ENCODE peak calls at places on chromosomes 13 and 19, in eight cellular contexts. D is PC-3, C is colonic mucosa, T is neuronal stem cell, S is astrocyte, R is cardiac muscle cell, U is thoracic aorta, N is SK-N-MC. L is an unnamed sample.

GRCh38 chr13:111168116-111168515 is 53.0 kb downstream of the ARHGEF7 start:
- DNase-seq in D (no peak), C (no peak), T (no peak), S (no peak), R (no peak), U (no peak), N (no peak), L (no peak)

GRCh38 chr13:80469841-80470378 is 129.0 kb upstream of the SPRY2 start:
- DNase-seq in D (peak; percentile 72), C (peak; percentile 25), T (no peak), S (peak; percentile 78), R (no peak), U (peak; percentile 42), N (no peak), L (peak; percentile 84)

GRCh38 chr19:10892256-10892655 is 20.9 kb downstream of the CARM1 start:
- DNase-seq in D (no peak), C (no peak), T (no peak), S (no peak), R (no peak), U (no peak), N (no peak), L (no peak)

GRCh38 chr13:44978328-44978727 is 10.9 kb downstream of the NUFIP1 start:
- DNase-seq in D (no peak), C (no peak), T (no peak), S (no peak), R (no peak), U (no peak), N (no peak), L (no peak)

GRCh38 chr19:58227964-58228583 is 640 bp upstream of the ZNF544 start:
- DNase-seq in D (no peak), C (no peak), T (peak; percentile 29), S (peak; percentile 8), R (peak; percentile 19), U (no peak), N (no peak), L (peak; percentile 26)

GRCh38 chr19:3224346-3225325 is at the start of gene CELF5:
- DNase-seq in D (peak; percentile 30), C (peak; percentile 40), T (peak; percentile 67), S (no peak), R (peak; percentile 81), U (no peak), N (no peak), L (peak; percentile 46)

GRCh38 chr13:49315036-49315565 is 67.4 kb downstream of the CDADC1 start:
- DNase-seq in D (no peak), C (no peak), T (no peak), S (peak; percentile 32), R (no peak), U (no peak), N (no peak), L (no peak)

GRCh38 chr13:24328145-24328544 is 18.8 kb downstream of the C1QTNF9 start:
- DNase-seq in D (no peak), C (no peak), T (no peak), S (no peak), R (peak; percentile 3), U (no peak), N (no peak), L (no peak)

GRCh38 chr19:58558066-58558622 is at the start of gene UBE2M:
- DNase-seq in D (no peak), C (peak; percentile 59), T (no peak), S (peak; percentile 31), R (peak; percentile 68), U (no peak), N (no peak), L (no peak)

GRCh38 chr13:74145249-74145970 is 11.2 kb upstream of the KLF12 start:
- DNase-seq in D (no peak), C (no peak), T (no peak), S (peak; percentile 79), R (no peak), U (no peak), N (no peak), L (no peak)

GRCh38 chr19:5354403-5354802 is 13.8 kb upstream of the PTPRS start:
- DNase-seq in D (peak; percentile 29), C (no peak), T (no peak), S (no peak), R (no peak), U (no peak), N (no peak), L (no peak)

DNA sequence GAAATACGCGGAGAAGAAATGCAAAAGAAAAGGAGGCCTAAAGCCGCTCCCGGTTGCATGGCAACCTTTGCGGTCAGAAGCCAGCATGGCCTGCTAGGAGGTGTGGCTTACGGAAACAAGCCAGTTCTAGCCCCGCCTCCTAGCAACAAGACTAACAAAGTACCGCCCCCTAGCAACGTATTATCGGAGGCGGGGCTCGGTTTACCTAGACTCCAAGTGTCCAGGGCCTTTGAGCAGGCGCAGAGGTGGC is 438 bp upstream of the CYTH2 start:
- DNase-seq in D (no peak), C (no peak), T (no peak), S (no peak), R (no peak), U (no peak), N (no peak), L (no peak)
- H3K27ac ChIP-seq in D (peak overlapping the region; percentile 7), C (peak overlapping the region; percentile 95), T (peak overlapping the region; percentile 91), S (peak overlapping the region; percentile 56), R (peak overlapping the region; percentile 50), U (peak overlapping the region; percentile 23), N (peak overlapping the region; percentile 82), L (no peak overlapping the region)

GRCh38 chr13:103030776-103031175 is 35.4 kb downstream of the SLC10A2 start:
- DNase-seq in D (no peak), C (no peak), T (no peak), S (no peak), R (no peak), U (no peak), N (no peak), L (no peak)

GRCh38 chr13:103033999-103034398 is 32.2 kb downstream of the SLC10A2 start:
- DNase-seq in D (no peak), C (no peak), T (no peak), S (no peak), R (no peak), U (no peak), N (no peak), L (no peak)

GRCh38 chr13:103029798-103030197 is 36.4 kb downstream of the SLC10A2 start:
- DNase-seq in D (no peak), C (no peak), T (no peak), S (no peak), R (no peak), U (no peak), N (no peak), L (no peak)

GRCh38 chr13:103036268-103036667 is 29.9 kb downstream of the SLC10A2 start:
- DNase-seq in D (peak; percentile 6), C (no peak), T (no peak), S (no peak), R (no peak), U (no peak), N (no peak), L (no peak)

GRCh38 chr13:103031332-103031873 is 34.8 kb downstream of the SLC10A2 start:
- DNase-seq in D (no peak), C (no peak), T (no peak), S (no peak), R (no peak), U (no peak), N (no peak), L (no peak)
- H3K27ac ChIP-seq in D (no peak overlapping the region), C (no peak overlapping the region), T (no peak overlapping the region), S (no peak overlapping the region), R (no peak overlapping the region), U (no peak overlapping the region), N (no peak overlapping the region), L (no peak overlapping the region)

GRCh38 chr19:18173054-18173571 is 500 bp upstream of the IFI30 start:
- DNase-seq in D (no peak), C (no peak), T (no peak), S (no peak), R (no peak), U (no peak), N (no peak), L (no peak)

GRCh38 chr19:18170714-18171255 is 2.8 kb upstream of the IFI30 start:
- DNase-seq in D (no peak), C (no peak), T (no peak), S (no peak), R (no peak), U (no peak), N (no peak), L (peak; percentile 59)

GRCh38 chr19:18172331-18173053 is 1.1 kb upstream of the IFI30 start:
- DNase-seq in D (no peak), C (no peak), T (no peak), S (no peak), R (no peak), U (no peak), N (no peak), L (no peak)

GRCh38 chr19:18173572-18174294 is at the start of gene IFI30:
- DNase-seq in D (peak; percentile 53), C (peak; percentile 85), T (no peak), S (no peak), R (peak; percentile 58), U (no peak), N (no peak), L (peak; percentile 62)

GRCh38 chr19:18171605-18172327 is 1.8 kb upstream of the IFI30 start:
- DNase-seq in D (no peak), C (no peak), T (no peak), S (no peak), R (no peak), U (no peak), N (no peak), L (no peak)
- H3K27ac ChIP-seq in D (no peak overlapping the region), C (no peak overlapping the region), T (no peak overlapping the region), S (no peak overlapping the region), R (no peak overlapping the region), U (no peak overlapping the region), N (no peak overlapping the region), L (no peak overlapping the region)

GRCh38 chr13:42707003-42707402 is 74.4 kb upstream of the FAM216B start:
- DNase-seq in D (no peak), C (no peak), T (no peak), S (no peak), R (no peak), U (no peak), N (peak; percentile 76), L (no peak)

GRCh38 chr13:42706286-42706685 is 75.1 kb upstream of the FAM216B start:
- DNase-seq in D (no peak), C (no peak), T (no peak), S (no peak), R (no peak), U (no peak), N (no peak), L (no peak)

GRCh38 chr13:42708391-42708790 is 73.0 kb upstream of the FAM216B start:
- DNase-seq in D (no peak), C (no peak), T (no peak), S (no peak), R (no peak), U (no peak), N (no peak), L (no peak)

GRCh38 chr13:42709276-42709675 is 72.1 kb upstream of the FAM216B start:
- DNase-seq in D (peak; percentile 25), C (no peak), T (no peak), S (no peak), R (no peak), U (no peak), N (no peak), L (no peak)

GRCh38 chr13:42707596-42707995 is 73.8 kb upstream of the FAM216B start:
- DNase-seq in D (no peak), C (no peak), T (no peak), S (peak; percentile 75), R (no peak), U (no peak), N (peak; percentile 26), L (no peak)
- H3K27ac ChIP-seq in D (no peak overlapping the region), C (no peak overlapping the region), T (no peak overlapping the region), S (no peak overlapping the region), R (no peak overlapping the region), U (no peak overlapping the region), N (peak overlapping the region; percentile 68), L (no peak overlapping the region)

L was measured in testis.